ENCODE peak calls at places on chromosomes 7 and 10, in eight cellular contexts. A, G, D, U, H, R, T and W are unnamed samples.

GRCh38 chr7:32115831-32116230 is 45.6 kb upstream of the PDE1C start:
- DNase-seq in A (no peak), G (no peak), D (no peak), U (no peak), H (no peak), R (no peak), T (no peak), W (no peak)

GRCh38 chr10:22997102-22997501 is 69.2 kb downstream of the ARMC3 start:
- DNase-seq in A (no peak), G (no peak), D (peak; percentile 38), U (peak; percentile 37), H (no peak), R (no peak), T (peak; percentile 64), W (peak; percentile 35)

GRCh38 chr10:129761573-129761972 is 202.5 kb downstream of the EBF3 start:
- DNase-seq in A (no peak), G (no peak), D (no peak), U (no peak), H (no peak), R (no peak), T (no peak), W (no peak)

GRCh38 chr7:5510426-5511045 is 86.9 kb upstream of the TNRC18 start:
- DNase-seq in A (no peak), G (no peak), D (no peak), U (no peak), H (no peak), R (no peak), T (no peak), W (no peak)

GRCh38 chr10:62098278-62099121 is 170.1 kb downstream of the RTKN2 start:
- DNase-seq in A (no peak), G (no peak), D (no peak), U (peak; percentile 59), H (no peak), R (no peak), T (no peak), W (no peak)

GRCh38 chr10:21145751-21146445 is 248.8 kb upstream of the NEBL start:
- DNase-seq in A (no peak), G (no peak), D (no peak), U (no peak), H (no peak), R (no peak), T (no peak), W (no peak)

GRCh38 chr7:127865466-127865865 is 165.8 kb downstream of the LRRC4 start:
- DNase-seq in A (no peak), G (no peak), D (peak; percentile 13), U (peak; percentile 32), H (no peak), R (no peak), T (peak; percentile 80), W (peak; percentile 59)

GRCh38 chr7:133053321-133053891 is 28.5 kb downstream of the CHCHD3 start:
- DNase-seq in A (no peak), G (peak; percentile 29), D (peak; percentile 22), U (peak; percentile 96), H (no peak), R (no peak), T (peak; percentile 96), W (peak; percentile 72)

GRCh38 chr10:451021-451471 is 238.4 kb downstream of the DIP2C start:
- DNase-seq in A (no peak), G (no peak), D (no peak), U (no peak), H (no peak), R (no peak), T (no peak), W (peak; percentile 14)

GRCh38 chr10:94088926-94089381 is 95.2 kb downstream of the PLCE1 start:
- DNase-seq in A (no peak), G (no peak), D (no peak), U (peak; percentile 74), H (no peak), R (no peak), T (peak; percentile 67), W (peak; percentile 47)

GRCh38 chr10:10865303-10865702 is 152.4 kb upstream of the CELF2 start:
- DNase-seq in A (no peak), G (no peak), D (no peak), U (peak; percentile 51), H (no peak), R (no peak), T (no peak), W (peak; percentile 9)

GRCh38 chr10:132114953-132115520 is 49.3 kb downstream of the JAKMIP3 start:
- DNase-seq in A (no peak), G (no peak), D (no peak), U (no peak), H (peak; percentile 5), R (no peak), T (no peak), W (no peak)

GRCh38 chr10:70479626-70480253 is 1.2 kb downstream of the PALD1 start:
- DNase-seq in A (peak; percentile 72), G (no peak), D (no peak), U (no peak), H (no peak), R (no peak), T (no peak), W (no peak)

GRCh38 chr10:104279550-104280259 is 10.7 kb downstream of the GSTO2 start:
- DNase-seq in A (no peak), G (no peak), D (no peak), U (no peak), H (no peak), R (no peak), T (no peak), W (no peak)

GRCh38 chr10:73647211-73647874 is 6.1 kb upstream of the MYOZ1 start:
- DNase-seq in A (peak; percentile 78), G (no peak), D (no peak), U (peak; percentile 26), H (peak; percentile 64), R (no peak), T (peak; percentile 42), W (no peak)

GRCh38 chr7:149310113-149310836 is 48.3 kb downstream of the ZNF783 start:
- DNase-seq in A (no peak), G (no peak), D (peak; percentile 88), U (peak; percentile 84), H (no peak), R (no peak), T (peak; percentile 91), W (peak; percentile 65)

GRCh38 chr10:113907166-113907565 is 52.7 kb downstream of the NHLRC2 start:
- DNase-seq in A (no peak), G (no peak), D (peak; percentile 13), U (no peak), H (no peak), R (no peak), T (peak; percentile 95), W (peak; percentile 49)

GRCh38 chr7:126792501-126792900 is 460.2 kb downstream of the GRM8 start:
- DNase-seq in A (no peak), G (no peak), D (no peak), U (no peak), H (no peak), R (no peak), T (no peak), W (no peak)

GRCh38 chr10:69656719-69657269 is 26.7 kb downstream of the FAM241B start:
- DNase-seq in A (peak; percentile 7), G (no peak), D (no peak), U (peak; percentile 31), H (no peak), R (no peak), T (peak; percentile 17), W (no peak)

GRCh38 chr10:78914502-78915330 is 154.1 kb upstream of the ZMIZ1 start:
- DNase-seq in A (peak; percentile 80), G (no peak), D (no peak), U (no peak), H (peak; percentile 43), R (no peak), T (peak; percentile 47), W (no peak)

GRCh38 chr10:69896601-69897000 is 94.9 kb downstream of the COL13A1 start:
- DNase-seq in A (no peak), G (no peak), D (no peak), U (no peak), H (no peak), R (no peak), T (peak; percentile 81), W (no peak)

GRCh38 chr10:14547826-14548225 is 217.1 kb upstream of the FRMD4A start:
- DNase-seq in A (no peak), G (no peak), D (no peak), U (no peak), H (no peak), R (no peak), T (no peak), W (no peak)
- TF ChIP-seq CTCF in A (no peak), G (no peak), D (no peak), U (no peak), H (no peak), R (no peak), T (no peak), W (no peak)

DNA sequence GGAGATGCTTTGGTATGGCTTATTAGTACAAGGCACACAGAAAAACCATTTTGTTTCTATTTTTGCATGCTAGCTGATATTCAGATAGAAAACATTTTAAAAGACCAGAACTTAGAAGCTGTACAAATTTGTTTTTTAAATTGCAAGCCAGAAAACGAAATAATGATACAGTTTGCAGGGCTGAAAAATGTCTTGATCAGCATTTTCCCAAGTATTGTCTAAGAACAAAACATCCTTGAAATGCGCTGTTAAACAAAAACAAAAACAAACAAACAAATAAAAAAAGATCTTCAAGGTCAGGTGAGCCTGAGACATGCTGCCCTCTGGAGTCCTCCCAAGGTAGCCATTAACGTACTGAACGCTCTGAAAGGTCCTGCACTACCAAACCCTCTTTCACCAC is 98.3 kb downstream of the VIM start:
- DNase-seq in A (no peak), G (no peak), D (no peak), U (no peak), H (no peak), R (no peak), T (no peak), W (no peak)
- TF ChIP-seq CTCF in A (no peak), G (no peak), D (no peak), U (no peak), H (no peak), R (no peak), T (no peak), W (no peak)

GRCh38 chr10:124220971-124221355 is 127.6 kb upstream of the CHST15 start:
- DNase-seq in A (peak; percentile 29), G (no peak), D (no peak), U (no peak), H (no peak), R (no peak), T (no peak), W (no peak)

GRCh38 chr10:124217031-124217430 is 123.6 kb upstream of the CHST15 start:
- DNase-seq in A (no peak), G (no peak), D (no peak), U (no peak), H (no peak), R (no peak), T (no peak), W (no peak)

GRCh38 chr10:124219655-124220054 is 126.3 kb upstream of the CHST15 start:
- DNase-seq in A (no peak), G (no peak), D (no peak), U (no peak), H (no peak), R (no peak), T (no peak), W (no peak)

GRCh38 chr10:124220547-124220946 is 127.1 kb upstream of the CHST15 start:
- DNase-seq in A (peak; percentile 44), G (no peak), D (no peak), U (no peak), H (no peak), R (no peak), T (no peak), W (no peak)

GRCh38 chr10:124217906-124218769 is 124.7 kb upstream of the CHST15 start:
- DNase-seq in A (no peak), G (no peak), D (no peak), U (peak; percentile 79), H (no peak), R (no peak), T (no peak), W (peak; percentile 62)
- TF ChIP-seq CTCF in A (no peak), G (no peak), D (no peak), U (peak; percentile 18), H (no peak), R (no peak), T (peak; percentile 2), W (peak; percentile 14)

GRCh38 chr7:147859486-147859885 is 731.1 kb upstream of the C7orf33 start:
- DNase-seq in A (no peak), G (no peak), D (no peak), U (no peak), H (no peak), R (no peak), T (no peak), W (no peak)
- TF ChIP-seq CTCF in A (no peak), G (no peak), D (no peak), U (no peak), H (no peak), R (no peak), T (no peak), W (no peak)